ENCODE peak calls at places on chromosomes 7 and 10, in seven cellular contexts. V is GM12878, Y is GM12891, M is HepG2, J is SK-N-SH, Q is K562, Z is H1. B is an unnamed sample.

GRCh38 chr10:79223001-79223345 is 124.3 kb upstream of the PPIF start:
- DNase-seq in V (no peak), Y (no peak), M (no peak), J (no peak), Q (no peak), Z (no peak), B (no peak)

GRCh38 chr7:5428470-5429252 is 5.0 kb upstream of the TNRC18 start:
- DNase-seq in V (no peak), Y (no peak), M (peak; percentile 78), J (peak; percentile 62), Q (peak; percentile 51), Z (no peak), B (no peak)

GRCh38 chr7:93981480-93981874 is 22.7 kb downstream of the BET1 start:
- DNase-seq in V (no peak), Y (no peak), M (no peak), J (no peak), Q (no peak), Z (peak; percentile 29), B (no peak)

GRCh38 chr10:127040756-127041155 is 135.5 kb downstream of the DOCK1 start:
- DNase-seq in V (no peak), Y (no peak), M (no peak), J (no peak), Q (no peak), Z (no peak), B (no peak)

GRCh38 chr10:84811078-84811477 is 482.7 kb downstream of the CCSER2 start:
- DNase-seq in V (no peak), Y (no peak), M (no peak), J (no peak), Q (no peak), Z (no peak), B (no peak)

GRCh38 chr10:112115781-112116385 is 67.7 kb downstream of the GPAM start:
- DNase-seq in V (no peak), Y (peak; percentile 35), M (peak; percentile 55), J (peak; percentile 67), Q (peak; percentile 57), Z (peak; percentile 19), B (peak; percentile 36)

GRCh38 chr7:31094271-31094670 is 42.2 kb downstream of the ADCYAP1R1 start:
- DNase-seq in V (no peak), Y (no peak), M (no peak), J (no peak), Q (no peak), Z (no peak), B (no peak)

GRCh38 chr7:40709077-40709964 is 574.5 kb downstream of the SUGCT start:
- DNase-seq in V (no peak), Y (no peak), M (no peak), J (no peak), Q (no peak), Z (no peak), B (no peak)

GRCh38 chr10:72466018-72466417 is 111.3 kb upstream of the DNAJB12 start:
- DNase-seq in V (no peak), Y (no peak), M (peak; percentile 52), J (no peak), Q (no peak), Z (no peak), B (no peak)

GRCh38 chr10:104304346-104304745 is 33.9 kb downstream of the ITPRIP start:
- DNase-seq in V (no peak), Y (no peak), M (no peak), J (no peak), Q (no peak), Z (no peak), B (no peak)

GRCh38 chr10:122445469-122445868 is 9.0 kb upstream of the ARMS2 start:
- DNase-seq in V (no peak), Y (no peak), M (no peak), J (no peak), Q (no peak), Z (no peak), B (no peak)

GRCh38 chr7:3179456-3179855 is 121.6 kb upstream of the SDK1 start:
- DNase-seq in V (no peak), Y (no peak), M (peak; percentile 37), J (no peak), Q (no peak), Z (no peak), B (no peak)

GRCh38 chr10:82660983-82661382 is 786.0 kb downstream of the NRG3 start:
- DNase-seq in V (no peak), Y (no peak), M (no peak), J (no peak), Q (no peak), Z (no peak), B (no peak)

GRCh38 chr7:95623788-95624187 is 27.5 kb upstream of the PDK4 start:
- DNase-seq in V (no peak), Y (no peak), M (no peak), J (no peak), Q (no peak), Z (no peak), B (no peak)

GRCh38 chr7:41268874-41269273 is 434.0 kb downstream of the INHBA start:
- DNase-seq in V (no peak), Y (no peak), M (no peak), J (no peak), Q (no peak), Z (no peak), B (no peak)

GRCh38 chr7:122155566-122155965 is 11.5 kb upstream of the AASS start:
- DNase-seq in V (no peak), Y (no peak), M (no peak), J (no peak), Q (no peak), Z (no peak), B (no peak)

GRCh38 chr10:118957966-118958365 is 71.5 kb upstream of the NANOS1 start:
- DNase-seq in V (no peak), Y (no peak), M (no peak), J (no peak), Q (no peak), Z (no peak), B (no peak)

GRCh38 chr7:94129443-94130140 is 125.4 kb upstream of the BET1 start:
- DNase-seq in V (no peak), Y (no peak), M (peak; percentile 19), J (no peak), Q (no peak), Z (no peak), B (no peak)

GRCh38 chr10:78448470-78448869 is 414.8 kb downstream of the RPS24 start:
- DNase-seq in V (no peak), Y (no peak), M (no peak), J (no peak), Q (no peak), Z (no peak), B (no peak)

GRCh38 chr10:5498791-5499492 is 428 bp downstream of the CALML5 start:
- DNase-seq in V (no peak), Y (no peak), M (no peak), J (no peak), Q (no peak), Z (no peak), B (no peak)

GRCh38 chr7:3297105-3297819 is 3.8 kb upstream of the SDK1 start:
- DNase-seq in V (no peak), Y (no peak), M (no peak), J (no peak), Q (no peak), Z (no peak), B (no peak)

GRCh38 chr10:124197301-124198148 is 104.1 kb upstream of the CHST15 start:
- DNase-seq in V (no peak), Y (no peak), M (no peak), J (no peak), Q (no peak), Z (no peak), B (no peak)

GRCh38 chr7:149505551-149505950 is 7.9 kb upstream of the ZNF746 start:
- DNase-seq in V (no peak), Y (no peak), M (no peak), J (no peak), Q (no peak), Z (no peak), B (no peak)

GRCh38 chr7:101828308-101829020 is 11.0 kb downstream of the CUX1 start:
- DNase-seq in V (no peak), Y (no peak), M (no peak), J (no peak), Q (no peak), Z (no peak), B (no peak)
- TF ChIP-seq POLR2AphosphoS5 in V (no peak), Y (no peak), M (no peak), J (no peak), Q (no peak), Z (no peak), B (no peak)

GRCh38 chr7:141154131-141154732 is 80.4 kb downstream of the TMEM178B start:
- DNase-seq in V (no peak), Y (no peak), M (no peak), J (no peak), Q (no peak), Z (no peak), B (no peak)
- TF ChIP-seq TAF1 in V (no peak), Y (no peak), M (no peak), J (no peak), Q (no peak), Z (no peak), B (no peak)

GRCh38 chr7:44561962-44562621 is 11.6 kb downstream of the DDX56 start:
- DNase-seq in V (no peak), Y (no peak), M (peak; percentile 87), J (no peak), Q (peak; percentile 75), Z (no peak), B (no peak)
- TF ChIP-seq POLR2AphosphoS5 in V (no peak), Y (no peak), M (no peak), J (no peak), Q (no peak), Z (no peak), B (no peak)

GRCh38 chr10:77005901-77006300 is 631.7 kb downstream of the KCNMA1 start:
- DNase-seq in V (no peak), Y (no peak), M (no peak), J (no peak), Q (no peak), Z (no peak), B (no peak)

GRCh38 chr10:77006836-77007511 is 630.6 kb downstream of the KCNMA1 start:
- DNase-seq in V (no peak), Y (no peak), M (no peak), J (no peak), Q (no peak), Z (no peak), B (no peak)

GRCh38 chr10:77007836-77008235 is 629.8 kb downstream of the KCNMA1 start:
- DNase-seq in V (no peak), Y (no peak), M (no peak), J (no peak), Q (no peak), Z (no peak), B (no peak)

GRCh38 chr10:77002872-77003271 is 634.7 kb downstream of the KCNMA1 start:
- DNase-seq in V (no peak), Y (no peak), M (no peak), J (no peak), Q (no peak), Z (no peak), B (no peak)

DNA sequence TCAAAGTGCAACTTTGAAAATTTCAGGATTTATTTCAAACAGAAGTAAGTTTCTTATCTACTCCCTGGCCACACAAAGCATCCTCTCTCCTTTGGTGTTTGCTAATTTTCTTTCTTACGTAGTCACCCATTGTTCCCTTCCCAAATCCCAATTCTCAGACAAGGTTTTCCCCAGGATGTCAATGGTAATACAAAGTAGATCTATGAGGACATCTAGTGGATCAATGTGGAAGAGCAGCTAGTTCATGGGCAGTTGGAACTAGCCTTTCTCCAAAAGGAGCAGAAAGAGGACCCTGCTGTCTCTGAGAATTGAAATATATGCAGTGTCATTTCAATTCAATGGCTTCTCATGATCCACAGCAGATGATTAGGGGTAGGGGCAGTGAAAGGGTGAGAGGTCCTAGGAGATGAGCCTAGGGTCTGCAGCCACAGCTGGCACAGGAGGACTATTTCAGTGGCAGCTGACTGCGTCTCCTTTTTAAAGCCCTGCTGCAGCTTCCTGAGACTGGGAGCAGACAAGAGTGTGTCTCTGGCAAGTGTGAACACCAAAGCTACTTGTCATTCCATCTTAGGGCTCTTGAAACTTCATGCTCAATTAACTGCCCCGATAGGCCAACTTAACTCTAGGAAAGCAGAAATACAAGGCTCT is 632.6 kb downstream of the KCNMA1 start:
- DNase-seq in V (no peak), Y (no peak), M (peak; percentile 32), J (peak; percentile 52), Q (peak; percentile 50), Z (no peak), B (no peak)
- TF ChIP-seq TAF1 in V (no peak), Y (no peak), M (no peak), J (no peak), Q (no peak), Z (no peak), B (no peak)